ENCODE peak calls at places on chromosomes 2 and 18, in seven cellular contexts. O, S, Q, Z, I, G and L are unnamed samples.

GRCh38 chr2:165371356-165371755 is 98.1 kb upstream of the CSRNP3 start:
- DNase-seq in O (no peak), S (no peak), Q (no peak), Z (no peak), I (no peak), G (no peak), L (no peak)

GRCh38 chr2:200618590-200619021 is 32.8 kb downstream of the AOX1 start:
- DNase-seq in O (peak), S (peak), Q (no peak), Z (no peak), I (peak), G (no peak), L (no peak)

GRCh38 chr2:96679843-96680242 is 37.3 kb downstream of the FER1L5 start:
- DNase-seq in O (no peak), S (no peak), Q (no peak), Z (no peak), I (peak), G (no peak), L (no peak)

GRCh38 chr2:10422732-10423399 is 25.3 kb downstream of the ODC1 start:
- DNase-seq in O (no peak), S (no peak), Q (no peak), Z (no peak), I (no peak), G (no peak), L (no peak)

GRCh38 chr2:127072970-127073369 is 34.0 kb downstream of the BIN1 start:
- DNase-seq in O (peak), S (no peak), Q (no peak), Z (no peak), I (no peak), G (no peak), L (no peak)

GRCh38 chr2:231533086-231533776 is 3.0 kb upstream of the NMUR1 start:
- DNase-seq in O (no peak), S (no peak), Q (no peak), Z (no peak), I (no peak), G (no peak), L (no peak)

GRCh38 chr2:236179653-236180500 is 11.7 kb upstream of the GBX2 start:
- DNase-seq in O (peak), S (no peak), Q (no peak), Z (no peak), I (peak), G (no peak), L (no peak)

GRCh38 chr2:166614027-166614426 is 120.0 kb upstream of the SCN7A start:
- DNase-seq in O (no peak), S (no peak), Q (no peak), Z (no peak), I (peak), G (no peak), L (no peak)

GRCh38 chr18:58276640-58277456 is 232.8 kb downstream of the NEDD4L start:
- DNase-seq in O (no peak), S (no peak), Q (no peak), Z (no peak), I (no peak), G (no peak), L (no peak)

GRCh38 chr2:227772197-227772661 is 26.5 kb downstream of the SCYGR8 start:
- DNase-seq in O (no peak), S (no peak), Q (no peak), Z (no peak), I (peak), G (no peak), L (no peak)

GRCh38 chr2:12861344-12861942 is 144.7 kb downstream of the TRIB2 start:
- DNase-seq in O (peak), S (no peak), Q (no peak), Z (no peak), I (peak), G (no peak), L (no peak)

GRCh38 chr2:226877491-226877890 is 41.6 kb downstream of the RHBDD1 start:
- DNase-seq in O (no peak), S (no peak), Q (no peak), Z (no peak), I (no peak), G (no peak), L (no peak)

GRCh38 chr2:177298191-177298590 is 33.7 kb upstream of the NFE2L2 start:
- DNase-seq in O (peak), S (no peak), Q (no peak), Z (no peak), I (no peak), G (no peak), L (no peak)

GRCh38 chr18:23377669-23378469 is 75.2 kb upstream of the RIOK3 start:
- DNase-seq in O (peak), S (no peak), Q (no peak), Z (no peak), I (peak), G (no peak), L (no peak)

GRCh38 chr2:52343867-52344266 is 1311.9 kb upstream of the NRXN1 start:
- DNase-seq in O (no peak), S (no peak), Q (no peak), Z (no peak), I (no peak), G (no peak), L (no peak)

GRCh38 chr18:73060666-73061270 is 193.0 kb upstream of the NETO1 start:
- DNase-seq in O (peak), S (no peak), Q (no peak), Z (no peak), I (peak), G (no peak), L (no peak)

GRCh38 chr2:43960921-43961320 is 34.9 kb downstream of the LRPPRC start:
- DNase-seq in O (no peak), S (no peak), Q (no peak), Z (no peak), I (no peak), G (no peak), L (no peak)

GRCh38 chr2:30782124-30782523 is 25.1 kb downstream of the CAPN13 start:
- DNase-seq in O (peak), S (no peak), Q (no peak), Z (no peak), I (no peak), G (no peak), L (no peak)